ENCODE peak calls at places on chromosomes 13 and 19, in nine cellular contexts. One of them, this sample, is unnamed. For H3K27me3 and H3K36me3, the result is how much of the 10 kb centered on the place peaks cover.

GRCh38 chr13:65461590-65461989 is 1768.5 kb downstream of the PCDH9 start:
- DNase-seq in CD8-positive, alpha-beta T cell: no peak
- DNase-seq in heart left ventricle: no peak
- DNase-seq in endothelial cell of umbilical vein: no peak
- DNase-seq in A673: no peak
- DNase-seq in aorta: no peak
- DNase-seq in neural progenitor cell: no peak
- DNase-seq in WERI-Rb-1: no peak
- DNase-seq in CD8-positive, alpha-beta memory T cell: no peak
- DNase-seq in this sample: no peak

GRCh38 chr19:36013280-36014028 is 559 bp downstream of the ALKBH6 start:
- DNase-seq in CD8-positive, alpha-beta T cell: no peak
- DNase-seq in heart left ventricle: no peak
- DNase-seq in endothelial cell of umbilical vein: no peak
- DNase-seq in A673: no peak
- DNase-seq in aorta: no peak
- DNase-seq in neural progenitor cell: no peak
- DNase-seq in WERI-Rb-1: no peak
- DNase-seq in CD8-positive, alpha-beta memory T cell: no peak
- DNase-seq in this sample: no peak

GRCh38 chr19:5018224-5019015 is 49.5 kb downstream of the KDM4B start:
- DNase-seq in CD8-positive, alpha-beta T cell: no peak
- DNase-seq in heart left ventricle: no peak
- DNase-seq in endothelial cell of umbilical vein: no peak
- DNase-seq in A673: no peak
- DNase-seq in aorta: no peak
- DNase-seq in neural progenitor cell: no peak
- DNase-seq in WERI-Rb-1: no peak
- DNase-seq in CD8-positive, alpha-beta memory T cell: no peak
- DNase-seq in this sample: no peak

GRCh38 chr13:41267106-41267505 is 3.7 kb upstream of the MTRF1 start:
- DNase-seq in CD8-positive, alpha-beta T cell: no peak
- DNase-seq in heart left ventricle: no peak
- DNase-seq in endothelial cell of umbilical vein: no peak
- DNase-seq in A673: no peak
- DNase-seq in aorta: no peak
- DNase-seq in neural progenitor cell: no peak
- DNase-seq in WERI-Rb-1: no peak
- DNase-seq in CD8-positive, alpha-beta memory T cell: no peak
- DNase-seq in this sample: no peak

GRCh38 chr13:74066937-74067336 is 67.3 kb downstream of the KLF12 start:
- DNase-seq in CD8-positive, alpha-beta T cell: no peak
- DNase-seq in heart left ventricle: no peak
- DNase-seq in endothelial cell of umbilical vein: peak
- DNase-seq in A673: no peak
- DNase-seq in aorta: no peak
- DNase-seq in neural progenitor cell: no peak
- DNase-seq in WERI-Rb-1: no peak
- DNase-seq in CD8-positive, alpha-beta memory T cell: no peak
- DNase-seq in this sample: no peak

GRCh38 chr13:26619321-26619720 is 61.8 kb downstream of the WASF3 start:
- DNase-seq in CD8-positive, alpha-beta T cell: no peak
- DNase-seq in heart left ventricle: no peak
- DNase-seq in endothelial cell of umbilical vein: no peak
- DNase-seq in A673: no peak
- DNase-seq in aorta: no peak
- DNase-seq in neural progenitor cell: no peak
- DNase-seq in WERI-Rb-1: no peak
- DNase-seq in CD8-positive, alpha-beta memory T cell: no peak
- DNase-seq in this sample: no peak

GRCh38 chr13:48533207-48533499 is 273 bp upstream of the RCBTB2 start:
- DNase-seq in CD8-positive, alpha-beta T cell: no peak
- DNase-seq in heart left ventricle: no peak
- DNase-seq in endothelial cell of umbilical vein: no peak
- DNase-seq in A673: no peak
- DNase-seq in aorta: no peak
- DNase-seq in neural progenitor cell: no peak
- DNase-seq in WERI-Rb-1: no peak
- DNase-seq in CD8-positive, alpha-beta memory T cell: no peak
- DNase-seq in this sample: no peak

GRCh38 chr19:16628984-16629691 is 1.1 kb upstream of the MED26 start:
- DNase-seq in CD8-positive, alpha-beta T cell: no peak
- DNase-seq in heart left ventricle: peak
- DNase-seq in endothelial cell of umbilical vein: peak
- DNase-seq in A673: peak
- DNase-seq in aorta: no peak
- DNase-seq in neural progenitor cell: no peak
- DNase-seq in WERI-Rb-1: no peak
- DNase-seq in CD8-positive, alpha-beta memory T cell: no peak
- DNase-seq in this sample: peak

GRCh38 chr13:109700176-109700575 is 86.2 kb downstream of the IRS2 start:
- DNase-seq in CD8-positive, alpha-beta T cell: no peak
- DNase-seq in heart left ventricle: peak
- DNase-seq in endothelial cell of umbilical vein: peak
- DNase-seq in A673: peak
- DNase-seq in aorta: peak
- DNase-seq in neural progenitor cell: no peak
- DNase-seq in WERI-Rb-1: peak
- DNase-seq in CD8-positive, alpha-beta memory T cell: no peak
- DNase-seq in this sample: peak

GRCh38 chr19:41392775-41393174 is 4.4 kb downstream of the EXOSC5 start:
- DNase-seq in CD8-positive, alpha-beta T cell: no peak
- DNase-seq in heart left ventricle: no peak
- DNase-seq in endothelial cell of umbilical vein: no peak
- DNase-seq in A673: no peak
- DNase-seq in aorta: no peak
- DNase-seq in neural progenitor cell: no peak
- DNase-seq in WERI-Rb-1: no peak
- DNase-seq in CD8-positive, alpha-beta memory T cell: no peak
- DNase-seq in this sample: peak

GRCh38 chr13:21894091-21894490 is 223.2 kb downstream of the FGF9 start:
- DNase-seq in CD8-positive, alpha-beta T cell: no peak
- DNase-seq in heart left ventricle: no peak
- DNase-seq in endothelial cell of umbilical vein: no peak
- DNase-seq in A673: no peak
- DNase-seq in aorta: no peak
- DNase-seq in neural progenitor cell: no peak
- DNase-seq in WERI-Rb-1: no peak
- DNase-seq in CD8-positive, alpha-beta memory T cell: no peak
- DNase-seq in this sample: no peak

GRCh38 chr19:54433697-54434096 is 15.3 kb upstream of the LENG8 start:
- DNase-seq in CD8-positive, alpha-beta T cell: no peak
- DNase-seq in heart left ventricle: no peak
- DNase-seq in endothelial cell of umbilical vein: no peak
- DNase-seq in A673: no peak
- DNase-seq in aorta: no peak
- DNase-seq in neural progenitor cell: no peak
- DNase-seq in WERI-Rb-1: no peak
- DNase-seq in CD8-positive, alpha-beta memory T cell: no peak
- DNase-seq in this sample: no peak

GRCh38 chr19:54434112-54434861 is 14.7 kb upstream of the LENG8 start:
- DNase-seq in CD8-positive, alpha-beta T cell: no peak
- DNase-seq in heart left ventricle: no peak
- DNase-seq in endothelial cell of umbilical vein: no peak
- DNase-seq in A673: no peak
- DNase-seq in aorta: peak
- DNase-seq in neural progenitor cell: no peak
- DNase-seq in WERI-Rb-1: peak
- DNase-seq in CD8-positive, alpha-beta memory T cell: no peak
- DNase-seq in this sample: no peak

GRCh38 chr19:54430306-54431254 is 15.3 kb downstream of the TTYH1 start:
- DNase-seq in CD8-positive, alpha-beta T cell: peak
- DNase-seq in heart left ventricle: peak
- DNase-seq in endothelial cell of umbilical vein: peak
- DNase-seq in A673: peak
- DNase-seq in aorta: no peak
- DNase-seq in neural progenitor cell: peak
- DNase-seq in WERI-Rb-1: peak
- DNase-seq in CD8-positive, alpha-beta memory T cell: peak
- DNase-seq in this sample: peak

GRCh38 chr19:54431255-54431838 is 16.1 kb downstream of the TTYH1 start:
- DNase-seq in CD8-positive, alpha-beta T cell: no peak
- DNase-seq in heart left ventricle: no peak
- DNase-seq in endothelial cell of umbilical vein: no peak
- DNase-seq in A673: no peak
- DNase-seq in aorta: no peak
- DNase-seq in neural progenitor cell: no peak
- DNase-seq in WERI-Rb-1: no peak
- DNase-seq in CD8-positive, alpha-beta memory T cell: no peak
- DNase-seq in this sample: peak

DNA sequence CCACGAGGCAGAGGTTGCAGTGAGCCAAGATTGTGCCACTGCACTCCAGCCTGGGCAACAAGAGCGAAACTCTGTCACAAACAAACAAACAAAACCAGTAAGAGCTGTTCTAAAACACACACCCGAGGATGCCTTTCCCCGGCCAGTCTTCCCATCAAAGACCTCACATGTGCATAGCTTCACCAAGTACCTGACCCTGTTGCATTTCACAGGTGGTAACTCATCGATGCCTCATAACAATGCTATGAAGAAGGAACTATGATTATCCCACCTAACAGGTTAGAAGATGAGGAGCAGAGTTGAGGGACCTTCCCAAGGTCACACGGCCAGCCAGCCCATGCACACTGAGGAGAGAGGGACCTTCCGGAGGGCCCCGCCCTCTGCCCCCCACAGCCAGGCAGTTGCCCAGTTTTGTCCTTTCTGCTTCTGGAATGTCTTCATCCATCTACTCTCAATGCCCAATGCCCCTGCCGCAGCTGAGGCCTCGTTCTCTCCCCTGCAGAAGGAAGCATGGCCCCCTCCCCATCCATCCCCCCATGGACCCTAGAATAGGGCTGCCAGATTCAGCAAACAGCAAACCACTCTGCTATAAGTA is 16.8 kb upstream of the LENG8 start:
- DNase-seq in CD8-positive, alpha-beta T cell: no peak
- DNase-seq in heart left ventricle: no peak
- DNase-seq in endothelial cell of umbilical vein: no peak
- DNase-seq in A673: no peak
- DNase-seq in aorta: no peak
- DNase-seq in neural progenitor cell: no peak
- DNase-seq in WERI-Rb-1: no peak
- DNase-seq in CD8-positive, alpha-beta memory T cell: no peak
- DNase-seq in this sample: no peak
- H3K27me3 ChIP-seq in CD8-positive, alpha-beta T cell: under half
- H3K27me3 ChIP-seq in heart left ventricle: under half
- H3K27me3 ChIP-seq in endothelial cell of umbilical vein: under half
- H3K27me3 ChIP-seq in A673: under half
- H3K27me3 ChIP-seq in aorta: under half
- H3K27me3 ChIP-seq in neural progenitor cell: under half
- H3K27me3 ChIP-seq in WERI-Rb-1: under half
- H3K27me3 ChIP-seq in CD8-positive, alpha-beta memory T cell: under half
- H3K27me3 ChIP-seq in this sample: half or more

GRCh38 chr13:29551214-29551613 is 44.3 kb downstream of the SLC7A1 start:
- DNase-seq in CD8-positive, alpha-beta T cell: no peak
- DNase-seq in heart left ventricle: no peak
- DNase-seq in endothelial cell of umbilical vein: no peak
- DNase-seq in A673: no peak
- DNase-seq in aorta: no peak
- DNase-seq in neural progenitor cell: no peak
- DNase-seq in WERI-Rb-1: no peak
- DNase-seq in CD8-positive, alpha-beta memory T cell: no peak
- DNase-seq in this sample: no peak
- H3K36me3 ChIP-seq in CD8-positive, alpha-beta T cell: under half
- H3K36me3 ChIP-seq in heart left ventricle: under half
- H3K36me3 ChIP-seq in endothelial cell of umbilical vein: under half
- H3K36me3 ChIP-seq in A673: under half
- H3K36me3 ChIP-seq in aorta: under half
- H3K36me3 ChIP-seq in neural progenitor cell: under half
- H3K36me3 ChIP-seq in WERI-Rb-1: under half
- H3K36me3 ChIP-seq in CD8-positive, alpha-beta memory T cell: under half
- H3K36me3 ChIP-seq in this sample: under half

GRCh38 chr19:27918818-27919217 is 1294.1 kb downstream of the UQCRFS1 start:
- DNase-seq in CD8-positive, alpha-beta T cell: no peak
- DNase-seq in heart left ventricle: no peak
- DNase-seq in endothelial cell of umbilical vein: no peak
- DNase-seq in A673: no peak
- DNase-seq in aorta: no peak
- DNase-seq in neural progenitor cell: no peak
- DNase-seq in WERI-Rb-1: no peak
- DNase-seq in CD8-positive, alpha-beta memory T cell: no peak
- DNase-seq in this sample: no peak
- H3K4me3 ChIP-seq in CD8-positive, alpha-beta T cell: no peak
- H3K4me3 ChIP-seq in heart left ventricle: no peak
- H3K4me3 ChIP-seq in endothelial cell of umbilical vein: no peak
- H3K4me3 ChIP-seq in A673: no peak
- H3K4me3 ChIP-seq in aorta: no peak
- H3K4me3 ChIP-seq in neural progenitor cell: no peak
- H3K4me3 ChIP-seq in WERI-Rb-1: no peak
- H3K4me3 ChIP-seq in CD8-positive, alpha-beta memory T cell: no peak
- H3K4me3 ChIP-seq in this sample: no peak

GRCh38 chr19:2477732-2478191 is 1.8 kb downstream of the GADD45B start:
- DNase-seq in CD8-positive, alpha-beta T cell: no peak
- DNase-seq in heart left ventricle: no peak
- DNase-seq in endothelial cell of umbilical vein: peak
- DNase-seq in A673: peak
- DNase-seq in aorta: peak
- DNase-seq in neural progenitor cell: no peak
- DNase-seq in WERI-Rb-1: no peak
- DNase-seq in CD8-positive, alpha-beta memory T cell: peak
- DNase-seq in this sample: no peak

GRCh38 chr19:2476451-2477140 is 669 bp downstream of the GADD45B start:
- DNase-seq in CD8-positive, alpha-beta T cell: peak
- DNase-seq in heart left ventricle: peak
- DNase-seq in endothelial cell of umbilical vein: peak
- DNase-seq in A673: peak
- DNase-seq in aorta: peak
- DNase-seq in neural progenitor cell: peak
- DNase-seq in WERI-Rb-1: peak
- DNase-seq in CD8-positive, alpha-beta memory T cell: peak
- DNase-seq in this sample: peak

GRCh38 chr19:2475702-2476450 is at the start of gene GADD45B:
- DNase-seq in CD8-positive, alpha-beta T cell: peak
- DNase-seq in heart left ventricle: peak
- DNase-seq in endothelial cell of umbilical vein: peak
- DNase-seq in A673: peak
- DNase-seq in aorta: peak
- DNase-seq in neural progenitor cell: peak
- DNase-seq in WERI-Rb-1: peak
- DNase-seq in CD8-positive, alpha-beta memory T cell: peak
- DNase-seq in this sample: peak

GRCh38 chr19:2478324-2478755 is 2.4 kb downstream of the GADD45B start:
- DNase-seq in CD8-positive, alpha-beta T cell: peak
- DNase-seq in heart left ventricle: peak
- DNase-seq in endothelial cell of umbilical vein: peak
- DNase-seq in A673: peak
- DNase-seq in aorta: peak
- DNase-seq in neural progenitor cell: peak
- DNase-seq in WERI-Rb-1: no peak
- DNase-seq in CD8-positive, alpha-beta memory T cell: peak
- DNase-seq in this sample: peak

DNA sequence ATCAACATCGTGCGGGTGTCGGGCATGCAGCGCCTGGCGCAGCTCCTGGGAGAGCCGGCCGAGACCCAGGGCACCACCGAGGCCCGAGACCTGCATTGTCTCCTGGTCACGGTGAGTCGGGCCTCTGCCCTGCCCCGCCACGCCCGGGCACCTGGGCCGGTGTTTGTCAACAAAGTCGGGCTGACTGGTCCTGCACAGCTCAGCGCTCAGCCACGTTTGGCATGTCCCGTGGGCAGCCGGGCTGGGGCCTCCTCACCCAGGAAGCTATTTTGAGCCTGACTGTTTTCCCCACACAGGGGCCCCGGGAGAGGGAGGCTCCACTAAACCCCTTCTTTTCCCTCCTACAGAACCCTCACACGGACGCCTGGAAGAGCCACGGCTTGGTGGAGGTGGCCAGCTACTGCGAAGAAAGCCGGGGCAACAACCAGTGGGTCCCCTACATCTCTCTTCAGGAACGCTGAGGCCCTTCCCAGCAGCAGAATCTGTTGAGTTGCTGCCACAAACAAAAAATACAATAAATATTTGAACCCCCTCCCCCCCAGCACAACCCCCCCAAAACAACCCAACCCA is 1.3 kb downstream of the GADD45B start:
- DNase-seq in CD8-positive, alpha-beta T cell: no peak
- DNase-seq in heart left ventricle: peak
- DNase-seq in endothelial cell of umbilical vein: no peak
- DNase-seq in A673: no peak
- DNase-seq in aorta: peak
- DNase-seq in neural progenitor cell: peak
- DNase-seq in WERI-Rb-1: no peak
- DNase-seq in CD8-positive, alpha-beta memory T cell: no peak
- DNase-seq in this sample: peak
- H3K27me3 ChIP-seq in CD8-positive, alpha-beta T cell: under half
- H3K27me3 ChIP-seq in heart left ventricle: under half
- H3K27me3 ChIP-seq in endothelial cell of umbilical vein: under half
- H3K27me3 ChIP-seq in A673: under half
- H3K27me3 ChIP-seq in aorta: under half
- H3K27me3 ChIP-seq in neural progenitor cell: half or more
- H3K27me3 ChIP-seq in WERI-Rb-1: under half
- H3K27me3 ChIP-seq in CD8-positive, alpha-beta memory T cell: under half
- H3K27me3 ChIP-seq in this sample: under half